ENCODE peak calls at places on chromosomes 1 and 21, in five cellular contexts. One of them, this sample, is unnamed.

GRCh38 chr21:38768385-38769071 is 37.2 kb upstream of the ETS2 start:
- DNase-seq in Panc1: peak; percentile 83
- DNase-seq in A673: no peak
- DNase-seq in ovary: no peak
- DNase-seq in left ventricle myocardium inferior: no peak
- DNase-seq in this sample: peak; percentile 93

GRCh38 chr1:165840419-165840818 is 13.0 kb downstream of the UCK2 start:
- DNase-seq in Panc1: no peak
- DNase-seq in A673: no peak
- DNase-seq in ovary: no peak
- DNase-seq in left ventricle myocardium inferior: no peak
- DNase-seq in this sample: no peak

GRCh38 chr1:89781494-89782126 is 39.2 kb upstream of the LRRC8D start:
- DNase-seq in Panc1: no peak
- DNase-seq in A673: no peak
- DNase-seq in ovary: no peak
- DNase-seq in left ventricle myocardium inferior: no peak
- DNase-seq in this sample: no peak

GRCh38 chr1:187853505-187853904 is 1024.8 kb downstream of the PLA2G4A start:
- DNase-seq in Panc1: no peak
- DNase-seq in A673: no peak
- DNase-seq in ovary: no peak
- DNase-seq in left ventricle myocardium inferior: no peak
- DNase-seq in this sample: no peak

GRCh38 chr1:114238066-114238465 is 84.4 kb upstream of the SYT6 start:
- DNase-seq in Panc1: no peak
- DNase-seq in A673: no peak
- DNase-seq in ovary: no peak
- DNase-seq in left ventricle myocardium inferior: no peak
- DNase-seq in this sample: no peak

GRCh38 chr1:67850611-67851075 is 17.4 kb upstream of the GNG12 start:
- DNase-seq in Panc1: peak; percentile 64
- DNase-seq in A673: peak; percentile 77
- DNase-seq in ovary: peak; percentile 80
- DNase-seq in left ventricle myocardium inferior: peak; percentile 71
- DNase-seq in this sample: peak; percentile 85

GRCh38 chr1:248828845-248829244 is 3.1 kb upstream of the SH3BP5L start:
- DNase-seq in Panc1: no peak
- DNase-seq in A673: no peak
- DNase-seq in ovary: no peak
- DNase-seq in left ventricle myocardium inferior: no peak
- DNase-seq in this sample: no peak

GRCh38 chr1:150268706-150269403 is at the start of gene APH1A:
- DNase-seq in Panc1: peak; percentile 82
- DNase-seq in A673: peak; percentile 99
- DNase-seq in ovary: peak; percentile 94
- DNase-seq in left ventricle myocardium inferior: peak; percentile 96
- DNase-seq in this sample: peak; percentile 98

GRCh38 chr1:16012590-16013219 is 5.1 kb downstream of the HSPB7 start:
- DNase-seq in Panc1: no peak
- DNase-seq in A673: peak; percentile 58
- DNase-seq in ovary: peak; percentile 90
- DNase-seq in left ventricle myocardium inferior: peak; percentile 82
- DNase-seq in this sample: peak; percentile 75

GRCh38 chr1:9822490-9822889 is 1.3 kb downstream of the CLSTN1 start:
- DNase-seq in Panc1: no peak
- DNase-seq in A673: no peak
- DNase-seq in ovary: no peak
- DNase-seq in left ventricle myocardium inferior: no peak
- DNase-seq in this sample: no peak

GRCh38 chr1:183330335-183330734 is 87.8 kb downstream of the NMNAT2 start:
- DNase-seq in Panc1: no peak
- DNase-seq in A673: no peak
- DNase-seq in ovary: no peak
- DNase-seq in left ventricle myocardium inferior: no peak
- DNase-seq in this sample: no peak

GRCh38 chr1:223715710-223716103 is 3.4 kb downstream of the CAPN2 start:
- DNase-seq in Panc1: no peak
- DNase-seq in A673: no peak
- DNase-seq in ovary: no peak
- DNase-seq in left ventricle myocardium inferior: no peak
- DNase-seq in this sample: no peak

GRCh38 chr1:207981976-207982375 is 71.1 kb upstream of the CD34 start:
- DNase-seq in Panc1: no peak
- DNase-seq in A673: peak; percentile 33
- DNase-seq in ovary: no peak
- DNase-seq in left ventricle myocardium inferior: no peak
- DNase-seq in this sample: no peak

GRCh38 chr1:45787905-45788304 is 15.5 kb upstream of the MAST2 start:
- DNase-seq in Panc1: no peak
- DNase-seq in A673: no peak
- DNase-seq in ovary: no peak
- DNase-seq in left ventricle myocardium inferior: no peak
- DNase-seq in this sample: no peak

GRCh38 chr1:43853161-43853921 is 80.3 kb upstream of the ARTN start:
- DNase-seq in Panc1: no peak
- DNase-seq in A673: peak; percentile 90
- DNase-seq in ovary: peak; percentile 51
- DNase-seq in left ventricle myocardium inferior: peak; percentile 74
- DNase-seq in this sample: peak; percentile 83

GRCh38 chr1:201603613-201604232 is 64.8 kb downstream of the NAV1 start:
- DNase-seq in Panc1: peak; percentile 41
- DNase-seq in A673: no peak
- DNase-seq in ovary: no peak
- DNase-seq in left ventricle myocardium inferior: no peak
- DNase-seq in this sample: peak; percentile 63

GRCh38 chr1:227033880-227034279 is 93.8 kb downstream of the COQ8A start:
- DNase-seq in Panc1: no peak
- DNase-seq in A673: no peak
- DNase-seq in ovary: no peak
- DNase-seq in left ventricle myocardium inferior: no peak
- DNase-seq in this sample: no peak

GRCh38 chr1:155981266-155982088 is 3.1 kb upstream of the ARHGEF2 start:
- DNase-seq in Panc1: no peak
- DNase-seq in A673: peak; percentile 61
- DNase-seq in ovary: no peak
- DNase-seq in left ventricle myocardium inferior: no peak
- DNase-seq in this sample: no peak

GRCh38 chr1:6041432-6042062 is 4.1 kb upstream of the KCNAB2 start:
- DNase-seq in Panc1: no peak
- DNase-seq in A673: peak; percentile 41
- DNase-seq in ovary: peak; percentile 76
- DNase-seq in left ventricle myocardium inferior: no peak
- DNase-seq in this sample: no peak

GRCh38 chr21:29953072-29953471 is 13.3 kb upstream of the GRIK1 start:
- DNase-seq in Panc1: no peak
- DNase-seq in A673: no peak
- DNase-seq in ovary: no peak
- DNase-seq in left ventricle myocardium inferior: no peak
- DNase-seq in this sample: no peak

GRCh38 chr1:172640146-172640545 is 18.8 kb upstream of the FASLG start:
- DNase-seq in Panc1: no peak
- DNase-seq in A673: no peak
- DNase-seq in ovary: no peak
- DNase-seq in left ventricle myocardium inferior: no peak
- DNase-seq in this sample: peak; percentile 43

GRCh38 chr1:75134939-75135828 is 996 bp downstream of the LHX8 start:
- DNase-seq in Panc1: no peak
- DNase-seq in A673: peak; percentile 21
- DNase-seq in ovary: no peak
- DNase-seq in left ventricle myocardium inferior: no peak
- DNase-seq in this sample: peak; percentile 55

GRCh38 chr1:202967684-202968281 is 726 bp upstream of the CYB5R1 start:
- DNase-seq in Panc1: no peak
- DNase-seq in A673: no peak
- DNase-seq in ovary: no peak
- DNase-seq in left ventricle myocardium inferior: no peak
- DNase-seq in this sample: peak; percentile 10

GRCh38 chr1:48943826-48944225 is 167.1 kb upstream of the BEND5 start:
- DNase-seq in Panc1: no peak
- DNase-seq in A673: no peak
- DNase-seq in ovary: no peak
- DNase-seq in left ventricle myocardium inferior: no peak
- DNase-seq in this sample: no peak

GRCh38 chr1:228464487-228464983 is 22.6 kb upstream of the RNF187 start:
- DNase-seq in Panc1: no peak
- DNase-seq in A673: peak; percentile 90
- DNase-seq in ovary: peak; percentile 69
- DNase-seq in left ventricle myocardium inferior: peak; percentile 57
- DNase-seq in this sample: peak; percentile 86

GRCh38 chr1:198494139-198494538 is 46.3 kb downstream of the ATP6V1G3 start:
- DNase-seq in Panc1: no peak
- DNase-seq in A673: no peak
- DNase-seq in ovary: no peak
- DNase-seq in left ventricle myocardium inferior: no peak
- DNase-seq in this sample: no peak

GRCh38 chr1:81606656-81607055 is 194.1 kb upstream of the ADGRL2 start:
- DNase-seq in Panc1: no peak
- DNase-seq in A673: no peak
- DNase-seq in ovary: no peak
- DNase-seq in left ventricle myocardium inferior: no peak
- DNase-seq in this sample: no peak

DNA sequence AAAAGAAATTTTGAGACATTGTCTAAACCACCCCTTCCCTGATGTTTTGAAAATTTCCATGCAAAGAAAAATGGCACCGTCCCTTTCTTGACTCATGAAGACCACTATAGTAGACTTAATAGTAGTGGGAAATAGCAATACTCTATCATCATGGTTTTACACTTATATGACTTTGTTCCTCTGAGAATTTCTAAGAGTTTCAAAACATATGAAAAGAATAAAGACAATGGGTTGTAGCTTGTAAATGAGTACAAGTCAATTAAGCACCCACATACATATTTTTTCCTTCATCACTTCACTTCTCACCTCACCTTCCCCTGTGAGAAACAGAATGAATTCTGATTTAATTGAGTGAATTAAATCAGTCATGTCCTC is 151.7 kb downstream of the LYPLAL1 start:
- DNase-seq in Panc1: no peak
- DNase-seq in A673: no peak
- DNase-seq in ovary: no peak
- DNase-seq in left ventricle myocardium inferior: no peak
- DNase-seq in this sample: no peak
- H3K4me3 ChIP-seq in Panc1: no peak overlapping the region
- H3K4me3 ChIP-seq in A673: no peak overlapping the region
- H3K4me3 ChIP-seq in ovary: no peak overlapping the region
- H3K4me3 ChIP-seq in left ventricle myocardium inferior: no peak overlapping the region
- H3K4me3 ChIP-seq in this sample: no peak overlapping the region

GRCh38 chr21:43809346-43809799 is 20.0 kb downstream of the RRP1 start:
- DNase-seq in Panc1: no peak
- DNase-seq in A673: no peak
- DNase-seq in ovary: peak; percentile 64
- DNase-seq in left ventricle myocardium inferior: no peak
- DNase-seq in this sample: no peak
- TF ChIP-seq CTCF in Panc1: no peak
- TF ChIP-seq CTCF in A673: no peak
- TF ChIP-seq CTCF in ovary: no peak
- TF ChIP-seq CTCF in left ventricle myocardium inferior: no peak
- TF ChIP-seq CTCF in this sample: no peak

GRCh38 chr1:66349277-66349676 is 184.7 kb upstream of the SGIP1 start:
- DNase-seq in Panc1: no peak
- DNase-seq in A673: no peak
- DNase-seq in ovary: no peak
- DNase-seq in left ventricle myocardium inferior: no peak
- DNase-seq in this sample: no peak
- H3K4me3 ChIP-seq in Panc1: no peak overlapping the region
- H3K4me3 ChIP-seq in A673: peak overlapping the region; percentile 25
- H3K4me3 ChIP-seq in ovary: no peak overlapping the region
- H3K4me3 ChIP-seq in left ventricle myocardium inferior: peak overlapping the region; percentile 24
- H3K4me3 ChIP-seq in this sample: no peak overlapping the region

DNA sequence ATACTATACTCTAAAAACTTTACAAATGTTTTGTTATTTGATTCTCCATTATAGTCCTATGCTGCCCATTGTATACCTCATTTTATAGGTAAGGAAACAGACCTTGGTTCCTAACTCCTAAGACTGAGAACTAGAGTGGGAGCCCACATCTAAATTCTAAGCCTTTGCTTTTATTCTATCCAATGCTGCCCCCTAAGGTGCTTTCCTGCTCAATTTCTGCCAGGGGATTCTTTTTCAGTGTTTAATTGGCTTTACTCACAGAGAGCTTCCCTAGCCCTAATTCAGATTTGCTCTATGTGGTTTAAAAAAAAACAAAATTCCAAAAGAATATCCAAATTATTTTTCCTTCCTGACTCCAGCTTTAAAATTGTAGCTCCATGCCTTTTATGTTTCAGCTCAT is 64.5 kb downstream of the KIF14 start:
- DNase-seq in Panc1: no peak
- DNase-seq in A673: peak; percentile 30
- DNase-seq in ovary: no peak
- DNase-seq in left ventricle myocardium inferior: no peak
- DNase-seq in this sample: peak; percentile 16
- TF ChIP-seq CTCF in Panc1: no peak
- TF ChIP-seq CTCF in A673: peak; percentile 28
- TF ChIP-seq CTCF in ovary: no peak
- TF ChIP-seq CTCF in left ventricle myocardium inferior: no peak
- TF ChIP-seq CTCF in this sample: no peak

This sample was measured in astrocyte of the spinal cord.